ENCODE peak calls at places on chromosomes 11 and 22, in seven cellular contexts. Z is cardiac muscle cell, H is neural crest cell, K is AG04449, U is astrocyte, T is right lobe of liver, W is AG04450. D is an unnamed sample.

GRCh38 chr22:20959578-20960461 is 7.2 kb upstream of the AIFM3 start:
- DNase-seq in Z (no peak), H (no peak), K (no peak), U (no peak), T (no peak), W (no peak), D (no peak)

GRCh38 chr22:27602390-27602789 is 199.2 kb downstream of the MN1 start:
- DNase-seq in Z (no peak), H (no peak), K (no peak), U (no peak), T (no peak), W (no peak), D (no peak)

GRCh38 chr11:107702723-107703122 is 9.1 kb downstream of the SLN start:
- DNase-seq in Z (no peak), H (no peak), K (no peak), U (no peak), T (no peak), W (no peak), D (no peak)

GRCh38 chr11:43072911-43073310 is 238.9 kb upstream of the API5 start:
- DNase-seq in Z (no peak), H (no peak), K (no peak), U (no peak), T (no peak), W (no peak), D (no peak)

GRCh38 chr22:17916226-17916889 is 108.0 kb downstream of the MICAL3 start:
- DNase-seq in Z (no peak), H (no peak), K (no peak), U (no peak), T (no peak), W (no peak), D (no peak)

GRCh38 chr11:45678962-45679361 is 13.5 kb upstream of the CHST1 start:
- DNase-seq in Z (no peak), H (no peak), K (no peak), U (no peak), T (no peak), W (no peak), D (no peak)

GRCh38 chr22:42164901-42165300 is 34.3 kb upstream of the CYP2D6 start:
- DNase-seq in Z (no peak), H (no peak), K (no peak), U (no peak), T (no peak), W (no peak), D (no peak)

GRCh38 chr11:92827132-92827531 is 142.3 kb upstream of the MTNR1B start:
- DNase-seq in Z (no peak), H (no peak), K (no peak), U (peak), T (no peak), W (no peak), D (no peak)

GRCh38 chr11:119363874-119364590 is 17.5 kb downstream of the USP2 start:
- DNase-seq in Z (peak), H (peak), K (no peak), U (no peak), T (peak), W (no peak), D (peak)

GRCh38 chr11:27309064-27309463 is 54.0 kb downstream of the CCDC34 start:
- DNase-seq in Z (peak), H (no peak), K (peak), U (peak), T (no peak), W (no peak), D (no peak)

GRCh38 chr11:111870522-111870886 is 877 bp downstream of the ALG9 start:
- DNase-seq in Z (no peak), H (no peak), K (no peak), U (no peak), T (no peak), W (no peak), D (no peak)

GRCh38 chr11:2175659-2176058 is 4.0 kb upstream of the TH start:
- DNase-seq in Z (peak), H (no peak), K (peak), U (peak), T (no peak), W (no peak), D (no peak)

GRCh38 chr22:39662677-39663034 is 92.1 kb downstream of the CACNA1I start:
- DNase-seq in Z (no peak), H (no peak), K (no peak), U (no peak), T (no peak), W (no peak), D (no peak)

GRCh38 chr11:44622721-44623258 is 57.3 kb downstream of the CD82 start:
- DNase-seq in Z (no peak), H (no peak), K (no peak), U (no peak), T (peak), W (no peak), D (peak)

GRCh38 chr22:45688606-45689080 is 17.0 kb downstream of the ATXN10 start:
- DNase-seq in Z (peak), H (no peak), K (peak), U (peak), T (peak), W (peak), D (no peak)

GRCh38 chr11:36196476-36197099 is 92.6 kb downstream of the COMMD9 start:
- DNase-seq in Z (peak), H (no peak), K (no peak), U (no peak), T (no peak), W (no peak), D (no peak)

GRCh38 chr11:120303004-120303637 is 22.0 kb upstream of the TLCD5 start:
- DNase-seq in Z (peak), H (peak), K (no peak), U (peak), T (peak), W (peak), D (peak)

GRCh38 chr11:122258446-122258994 is 142.5 kb upstream of the BLID start:
- DNase-seq in Z (no peak), H (no peak), K (no peak), U (peak), T (no peak), W (no peak), D (no peak)

GRCh38 chr11:58629857-58630256 is 7.4 kb downstream of the CNTF start:
- DNase-seq in Z (peak), H (no peak), K (peak), U (peak), T (no peak), W (peak), D (no peak)

GRCh38 chr22:17726561-17727243 is 47.6 kb downstream of the BID start:
- DNase-seq in Z (no peak), H (no peak), K (peak), U (peak), T (peak), W (peak), D (no peak)

GRCh38 chr11:36657610-36658225 is 59.7 kb upstream of the RAG2 start:
- DNase-seq in Z (no peak), H (no peak), K (no peak), U (no peak), T (no peak), W (no peak), D (no peak)

GRCh38 chr11:74452366-74452765 is 15.0 kb downstream of the KCNE3 start:
- DNase-seq in Z (no peak), H (no peak), K (no peak), U (no peak), T (no peak), W (no peak), D (no peak)

GRCh38 chr22:24427500-24428164 is at the start of gene ADORA2A:
- DNase-seq in Z (no peak), H (no peak), K (no peak), U (no peak), T (peak), W (no peak), D (no peak)

GRCh38 chr11:120134106-120134930 is 3.6 kb downstream of the TRIM29 start:
- DNase-seq in Z (no peak), H (no peak), K (no peak), U (no peak), T (peak), W (no peak), D (peak)

GRCh38 chr22:39349506-39349966 is 255 bp upstream of the SYNGR1 start:
- DNase-seq in Z (peak), H (peak), K (no peak), U (no peak), T (peak), W (no peak), D (peak)

GRCh38 chr11:33507967-33508366 is 192.7 kb downstream of the C11orf91 start:
- DNase-seq in Z (peak), H (no peak), K (no peak), U (no peak), T (no peak), W (no peak), D (no peak)

GRCh38 chr11:114604886-114605285 is 9.3 kb upstream of the NXPE4 start:
- DNase-seq in Z (no peak), H (no peak), K (no peak), U (no peak), T (no peak), W (no peak), D (no peak)

GRCh38 chr11:123419720-123420466 is 10.2 kb upstream of the GRAMD1B start:
- DNase-seq in Z (no peak), H (no peak), K (no peak), U (no peak), T (no peak), W (no peak), D (no peak)

GRCh38 chr11:81869337-81870065 is 864.2 kb downstream of the FAM181B start:
- DNase-seq in Z (peak), H (no peak), K (no peak), U (peak), T (no peak), W (no peak), D (no peak)

GRCh38 chr11:57618438-57618837 is 21.0 kb downstream of the SERPING1 start:
- DNase-seq in Z (no peak), H (no peak), K (no peak), U (no peak), T (peak), W (no peak), D (no peak)

GRCh38 chr11:34345012-34345804 is 12.6 kb downstream of the ABTB2 start:
- DNase-seq in Z (peak), H (no peak), K (no peak), U (peak), T (peak), W (no peak), D (no peak)

GRCh38 chr22:36182871-36183270 is 18.7 kb downstream of the APOL4 start:
- DNase-seq in Z (no peak), H (no peak), K (no peak), U (no peak), T (no peak), W (no peak), D (no peak)

GRCh38 chr11:10294289-10294953 is 402 bp upstream of the SBF2 start:
- DNase-seq in Z (peak), H (no peak), K (no peak), U (no peak), T (peak), W (no peak), D (peak)

GRCh38 chr11:10295056-10295901 is 1.3 kb upstream of the SBF2 start:
- DNase-seq in Z (no peak), H (no peak), K (no peak), U (no peak), T (no peak), W (no peak), D (no peak)

GRCh38 chr11:10301656-10302293 is 3.1 kb upstream of the ADM start:
- DNase-seq in Z (peak), H (no peak), K (no peak), U (peak), T (no peak), W (no peak), D (no peak)

GRCh38 chr11:10302294-10302743 is 2.6 kb upstream of the ADM start:
- DNase-seq in Z (peak), H (no peak), K (no peak), U (no peak), T (no peak), W (no peak), D (no peak)

DNA sequence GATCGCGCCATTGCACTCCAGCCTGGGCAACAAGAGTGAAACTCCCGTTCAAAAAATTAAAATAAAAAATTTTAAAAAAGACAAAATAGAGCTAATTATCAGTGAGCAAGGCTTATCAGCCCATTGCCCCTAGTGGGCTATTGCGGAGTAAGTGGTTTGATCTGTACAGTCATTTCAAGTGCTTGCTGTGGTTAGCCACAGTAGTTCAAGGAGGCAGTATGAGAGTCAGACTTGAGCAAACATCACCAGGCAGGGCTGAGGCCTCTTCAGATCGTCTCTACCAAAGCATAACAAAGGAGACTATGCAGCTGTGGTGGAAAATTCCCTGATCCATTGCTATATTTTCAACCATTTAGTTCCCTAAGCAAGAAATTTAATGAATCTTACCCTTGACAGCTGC is 4.3 kb upstream of the SBF2 start:
- DNase-seq in Z (peak), H (no peak), K (peak), U (peak), T (no peak), W (peak), D (no peak)
- TF ChIP-seq CTCF in Z (peak), H (peak), K (peak), U (peak), T (no peak), W (peak), D (no peak)

GRCh38 chr11:117930208-117930570 is 987 bp upstream of the TMPRSS13 start:
- DNase-seq in Z (no peak), H (no peak), K (no peak), U (no peak), T (no peak), W (no peak), D (no peak)

GRCh38 chr11:117931971-117932370 is 2.8 kb upstream of the TMPRSS13 start:
- DNase-seq in Z (no peak), H (no peak), K (no peak), U (no peak), T (no peak), W (no peak), D (no peak)

GRCh38 chr11:117929568-117930207 is 486 bp upstream of the TMPRSS13 start:
- DNase-seq in Z (no peak), H (no peak), K (no peak), U (no peak), T (no peak), W (no peak), D (no peak)

GRCh38 chr11:117931331-117931950 is 2.2 kb upstream of the TMPRSS13 start:
- DNase-seq in Z (no peak), H (no peak), K (no peak), U (no peak), T (no peak), W (no peak), D (no peak)

DNA sequence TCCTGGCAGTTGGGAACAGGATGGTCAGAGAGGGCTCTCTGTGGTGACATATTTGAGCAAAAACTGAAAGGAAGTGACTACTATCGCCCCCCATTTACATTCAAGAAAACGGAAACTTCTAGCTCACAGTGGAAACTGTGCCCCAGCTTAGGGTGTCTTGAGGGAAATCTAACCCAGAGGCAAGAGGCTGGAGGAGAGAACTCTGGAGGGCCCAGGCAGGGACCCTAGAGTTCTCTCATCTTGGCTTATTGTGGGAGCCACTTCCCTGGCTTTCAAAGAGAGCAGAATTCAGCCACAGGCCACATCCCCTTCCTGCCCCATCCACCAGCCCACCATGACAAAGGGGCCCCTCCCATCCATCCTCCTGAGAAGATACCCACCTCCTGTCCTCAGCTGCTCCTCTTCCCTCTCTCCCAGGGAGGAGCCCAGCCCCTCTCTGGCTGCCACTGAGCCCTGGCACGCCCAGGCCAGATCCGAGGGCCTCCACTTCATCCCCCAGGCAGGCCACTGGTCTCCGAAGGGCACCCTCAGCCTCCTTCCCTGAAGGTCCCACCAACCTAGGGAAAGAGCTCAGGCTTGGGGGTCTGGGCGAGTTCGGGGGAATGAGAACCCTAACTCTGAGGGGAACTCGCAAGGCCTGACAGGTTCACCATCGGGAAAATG is 1.6 kb upstream of the TMPRSS13 start:
- DNase-seq in Z (no peak), H (no peak), K (no peak), U (no peak), T (no peak), W (no peak), D (no peak)
- TF ChIP-seq CTCF in Z (no peak), H (no peak), K (no peak), U (no peak), T (no peak), W (no peak), D (no peak)

GRCh38 chr11:9574806-9575530 is 1.5 kb downstream of the WEE1 start:
- DNase-seq in Z (peak), H (peak), K (no peak), U (peak), T (peak), W (peak), D (peak)

GRCh38 chr11:9571766-9572120 is 1.7 kb upstream of the WEE1 start:
- DNase-seq in Z (no peak), H (no peak), K (no peak), U (no peak), T (no peak), W (no peak), D (no peak)

GRCh38 chr11:9573775-9574555 is 495 bp downstream of the WEE1 start:
- DNase-seq in Z (peak), H (peak), K (no peak), U (no peak), T (peak), W (no peak), D (peak)

GRCh38 chr11:9574556-9574805 is 1.0 kb downstream of the WEE1 start:
- DNase-seq in Z (peak), H (no peak), K (no peak), U (no peak), T (peak), W (no peak), D (no peak)

DNA sequence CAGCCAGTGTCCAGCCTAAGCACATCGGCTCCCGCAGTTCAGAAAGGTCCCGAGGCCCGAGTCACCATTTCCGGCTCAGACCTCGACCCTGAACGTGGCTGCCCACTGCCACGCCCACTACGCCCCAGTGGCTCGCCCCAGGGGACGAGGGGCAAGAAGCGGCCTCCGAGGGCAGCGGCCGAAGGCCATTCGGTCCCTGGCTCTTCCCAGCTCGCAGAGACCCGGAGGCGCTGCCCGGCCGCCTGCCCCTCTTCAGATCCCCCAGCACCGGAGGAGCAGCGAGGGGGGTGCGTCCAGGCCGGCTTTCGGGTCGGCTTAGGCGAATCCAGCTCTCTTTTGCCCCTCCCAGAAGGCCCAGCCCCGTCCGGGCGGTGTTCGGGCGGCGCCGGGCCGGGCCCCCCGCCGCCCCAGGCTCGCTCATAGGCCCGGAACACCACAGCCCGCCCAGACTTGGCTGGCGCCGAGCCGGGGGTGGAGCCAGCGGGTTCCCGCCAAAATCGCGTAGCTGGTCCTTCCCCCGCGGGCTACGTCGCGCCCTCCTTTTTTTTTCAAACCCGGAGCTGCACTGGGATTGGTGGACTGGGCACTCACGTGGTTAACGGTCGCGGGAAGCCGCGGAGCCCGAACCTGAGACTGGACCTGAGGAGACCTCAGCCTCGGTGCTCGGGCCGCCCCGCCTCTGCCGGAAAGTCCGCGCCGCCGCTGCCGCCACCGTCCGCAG is at the start of gene WEE1:
- DNase-seq in Z (peak), H (peak), K (peak), U (peak), T (peak), W (peak), D (peak)
- TF ChIP-seq CTCF in Z (no peak), H (no peak), K (no peak), U (no peak), T (no peak), W (no peak), D (no peak)

GRCh38 chr11:65013130-65013691 is 749 bp upstream of the ARL2 start:
- DNase-seq in Z (peak), H (peak), K (peak), U (no peak), T (peak), W (peak), D (peak)
- TF ChIP-seq CTCF in Z (peak), H (peak), K (peak), U (no peak), T (peak), W (peak), D (no peak)